ENCODE peak calls at places on chromosome 1, in five cellular contexts. One of them, this sample, is unnamed.

GRCh38 chr1:74610961-74611360 is 62.6 kb downstream of the ERICH3 start:
- DNase-seq in endothelial cell: no peak
- DNase-seq in NCI-H460: no peak
- DNase-seq in non-pigmented ciliary epithelial cell: no peak
- DNase-seq in lung: no peak
- DNase-seq in this sample: no peak

GRCh38 chr1:19557609-19558051 is 72.3 kb upstream of the CAPZB start:
- DNase-seq in endothelial cell: no peak
- DNase-seq in NCI-H460: no peak
- DNase-seq in non-pigmented ciliary epithelial cell: no peak
- DNase-seq in lung: no peak
- DNase-seq in this sample: no peak

GRCh38 chr1:68495968-68496679 is 758 bp downstream of the DEPDC1 start:
- DNase-seq in endothelial cell: peak
- DNase-seq in NCI-H460: no peak
- DNase-seq in non-pigmented ciliary epithelial cell: no peak
- DNase-seq in lung: no peak
- DNase-seq in this sample: no peak

GRCh38 chr1:154751690-154752089 is 118.4 kb downstream of the KCNN3 start:
- DNase-seq in endothelial cell: no peak
- DNase-seq in NCI-H460: no peak
- DNase-seq in non-pigmented ciliary epithelial cell: no peak
- DNase-seq in lung: no peak
- DNase-seq in this sample: no peak

GRCh38 chr1:155504207-155504606 is 58.4 kb downstream of the ASH1L start:
- DNase-seq in endothelial cell: no peak
- DNase-seq in NCI-H460: peak
- DNase-seq in non-pigmented ciliary epithelial cell: no peak
- DNase-seq in lung: no peak
- DNase-seq in this sample: no peak

GRCh38 chr1:33298623-33299277 is 22.1 kb downstream of the A3GALT2 start:
- DNase-seq in endothelial cell: peak
- DNase-seq in NCI-H460: peak
- DNase-seq in non-pigmented ciliary epithelial cell: no peak
- DNase-seq in lung: peak
- DNase-seq in this sample: peak

GRCh38 chr1:156815851-156816536 is 654 bp downstream of the SH2D2A start:
- DNase-seq in endothelial cell: no peak
- DNase-seq in NCI-H460: no peak
- DNase-seq in non-pigmented ciliary epithelial cell: no peak
- DNase-seq in lung: no peak
- DNase-seq in this sample: no peak

GRCh38 chr1:113073457-113073950 is 506 bp downstream of the LRIG2 start:
- DNase-seq in endothelial cell: peak
- DNase-seq in NCI-H460: peak
- DNase-seq in non-pigmented ciliary epithelial cell: no peak
- DNase-seq in lung: peak
- DNase-seq in this sample: peak

GRCh38 chr1:2455757-2456156 is 20.3 kb upstream of the PLCH2 start:
- DNase-seq in endothelial cell: no peak
- DNase-seq in NCI-H460: no peak
- DNase-seq in non-pigmented ciliary epithelial cell: no peak
- DNase-seq in lung: no peak
- DNase-seq in this sample: no peak

GRCh38 chr1:175750366-175751111 is 7.1 kb upstream of the TNR start:
- DNase-seq in endothelial cell: no peak
- DNase-seq in NCI-H460: no peak
- DNase-seq in non-pigmented ciliary epithelial cell: no peak
- DNase-seq in lung: no peak
- DNase-seq in this sample: no peak

GRCh38 chr1:110210604-110211502 is 739 bp downstream of the KCNC4 start:
- DNase-seq in endothelial cell: peak
- DNase-seq in NCI-H460: no peak
- DNase-seq in non-pigmented ciliary epithelial cell: no peak
- DNase-seq in lung: peak
- DNase-seq in this sample: peak

GRCh38 chr1:204962742-204963632 is 80.0 kb upstream of the CNTN2 start:
- DNase-seq in endothelial cell: no peak
- DNase-seq in NCI-H460: no peak
- DNase-seq in non-pigmented ciliary epithelial cell: no peak
- DNase-seq in lung: no peak
- DNase-seq in this sample: no peak

This sample was measured in prostate gland.